ENCODE peak calls at places on chromosome 5, in eight cellular contexts. One of them, this sample, is unnamed.

GRCh38 chr5:113487411-113487778 is 858 bp downstream of the MCC start:
- DNase-seq in naive thymus-derived CD4-positive, alpha-beta T cell: peak
- DNase-seq in CD8-positive, alpha-beta T cell: no peak
- DNase-seq in transverse colon: no peak
- DNase-seq in testis: peak
- DNase-seq in tibial nerve: no peak
- DNase-seq in uterus: no peak
- DNase-seq in MM.1S: no peak
- DNase-seq in this sample: no peak

GRCh38 chr5:24381861-24382460 is 262.8 kb downstream of the CDH10 start:
- DNase-seq in naive thymus-derived CD4-positive, alpha-beta T cell: no peak
- DNase-seq in transverse colon: no peak
- DNase-seq in MM.1S: no peak
- DNase-seq in testis: no peak
- DNase-seq in uterus: no peak
- DNase-seq in tibial nerve: no peak
- DNase-seq in CD8-positive, alpha-beta T cell: no peak
- DNase-seq in this sample: no peak

GRCh38 chr5:104817127-104817526 is 1254.5 kb upstream of the NUDT12 start:
- DNase-seq in CD8-positive, alpha-beta T cell: no peak
- DNase-seq in MM.1S: no peak
- DNase-seq in naive thymus-derived CD4-positive, alpha-beta T cell: no peak
- DNase-seq in tibial nerve: no peak
- DNase-seq in testis: no peak
- DNase-seq in transverse colon: no peak
- DNase-seq in uterus: no peak
- DNase-seq in this sample: no peak

GRCh38 chr5:38551020-38552017 is 5.1 kb downstream of the LIFR start:
- DNase-seq in uterus: no peak
- DNase-seq in MM.1S: peak
- DNase-seq in CD8-positive, alpha-beta T cell: no peak
- DNase-seq in transverse colon: no peak
- DNase-seq in naive thymus-derived CD4-positive, alpha-beta T cell: no peak
- DNase-seq in tibial nerve: no peak
- DNase-seq in testis: peak
- DNase-seq in this sample: no peak

GRCh38 chr5:62043289-62044274 is 262.4 kb upstream of the KIF2A start:
- DNase-seq in naive thymus-derived CD4-positive, alpha-beta T cell: no peak
- DNase-seq in testis: no peak
- DNase-seq in transverse colon: no peak
- DNase-seq in CD8-positive, alpha-beta T cell: no peak
- DNase-seq in MM.1S: no peak
- DNase-seq in uterus: no peak
- DNase-seq in tibial nerve: no peak
- DNase-seq in this sample: no peak

GRCh38 chr5:71456362-71456743 is 902 bp downstream of the BDP1 start:
- DNase-seq in naive thymus-derived CD4-positive, alpha-beta T cell: no peak
- DNase-seq in testis: no peak
- DNase-seq in uterus: no peak
- DNase-seq in transverse colon: no peak
- DNase-seq in MM.1S: peak
- DNase-seq in tibial nerve: no peak
- DNase-seq in CD8-positive, alpha-beta T cell: no peak
- DNase-seq in this sample: no peak

GRCh38 chr5:33441241-33441844 is 578 bp downstream of the TARS1 start:
- DNase-seq in transverse colon: peak
- DNase-seq in MM.1S: peak
- DNase-seq in CD8-positive, alpha-beta T cell: peak
- DNase-seq in tibial nerve: no peak
- DNase-seq in testis: peak
- DNase-seq in uterus: no peak
- DNase-seq in naive thymus-derived CD4-positive, alpha-beta T cell: peak
- DNase-seq in this sample: no peak

GRCh38 chr5:140402258-140403074 is 833 bp downstream of the ANKHD1 start:
- DNase-seq in transverse colon: peak
- DNase-seq in CD8-positive, alpha-beta T cell: peak
- DNase-seq in MM.1S: peak
- DNase-seq in uterus: no peak
- DNase-seq in tibial nerve: no peak
- DNase-seq in testis: peak
- DNase-seq in naive thymus-derived CD4-positive, alpha-beta T cell: peak
- DNase-seq in this sample: peak

GRCh38 chr5:96692436-96692835 is 30.3 kb downstream of the CAST start:
- DNase-seq in uterus: no peak
- DNase-seq in transverse colon: no peak
- DNase-seq in testis: no peak
- DNase-seq in CD8-positive, alpha-beta T cell: no peak
- DNase-seq in naive thymus-derived CD4-positive, alpha-beta T cell: no peak
- DNase-seq in tibial nerve: no peak
- DNase-seq in MM.1S: no peak
- DNase-seq in this sample: no peak

GRCh38 chr5:54924487-54924886 is 60.9 kb downstream of the ESM1 start:
- DNase-seq in naive thymus-derived CD4-positive, alpha-beta T cell: no peak
- DNase-seq in MM.1S: no peak
- DNase-seq in tibial nerve: no peak
- DNase-seq in uterus: no peak
- DNase-seq in CD8-positive, alpha-beta T cell: no peak
- DNase-seq in testis: no peak
- DNase-seq in transverse colon: no peak
- DNase-seq in this sample: no peak

GRCh38 chr5:109961755-109962154 is 272.0 kb downstream of the MAN2A1 start:
- DNase-seq in tibial nerve: no peak
- DNase-seq in testis: no peak
- DNase-seq in transverse colon: no peak
- DNase-seq in uterus: no peak
- DNase-seq in naive thymus-derived CD4-positive, alpha-beta T cell: no peak
- DNase-seq in MM.1S: no peak
- DNase-seq in CD8-positive, alpha-beta T cell: no peak
- DNase-seq in this sample: no peak

GRCh38 chr5:52867809-52868208 is 80.1 kb downstream of the ITGA1 start:
- DNase-seq in transverse colon: no peak
- DNase-seq in uterus: no peak
- DNase-seq in CD8-positive, alpha-beta T cell: no peak
- DNase-seq in naive thymus-derived CD4-positive, alpha-beta T cell: no peak
- DNase-seq in tibial nerve: no peak
- DNase-seq in testis: no peak
- DNase-seq in MM.1S: no peak
- DNase-seq in this sample: no peak

GRCh38 chr5:132057498-132058255 is 2.8 kb upstream of the IL3 start:
- DNase-seq in testis: no peak
- DNase-seq in CD8-positive, alpha-beta T cell: no peak
- DNase-seq in uterus: peak
- DNase-seq in tibial nerve: no peak
- DNase-seq in transverse colon: peak
- DNase-seq in MM.1S: no peak
- DNase-seq in naive thymus-derived CD4-positive, alpha-beta T cell: no peak
- DNase-seq in this sample: no peak

GRCh38 chr5:82068723-82069122 is 96.9 kb downstream of the ATG10 start:
- DNase-seq in CD8-positive, alpha-beta T cell: no peak
- DNase-seq in testis: no peak
- DNase-seq in uterus: no peak
- DNase-seq in MM.1S: peak
- DNase-seq in tibial nerve: no peak
- DNase-seq in transverse colon: no peak
- DNase-seq in naive thymus-derived CD4-positive, alpha-beta T cell: peak
- DNase-seq in this sample: no peak

GRCh38 chr5:128084228-128085167 is 932 bp downstream of the SLC12A2 start:
- DNase-seq in transverse colon: peak
- DNase-seq in uterus: peak
- DNase-seq in naive thymus-derived CD4-positive, alpha-beta T cell: peak
- DNase-seq in testis: peak
- DNase-seq in tibial nerve: no peak
- DNase-seq in MM.1S: peak
- DNase-seq in CD8-positive, alpha-beta T cell: peak
- DNase-seq in this sample: no peak

GRCh38 chr5:152464048-152464447 is 59.0 kb upstream of the NMUR2 start:
- DNase-seq in naive thymus-derived CD4-positive, alpha-beta T cell: no peak
- DNase-seq in MM.1S: no peak
- DNase-seq in uterus: no peak
- DNase-seq in tibial nerve: no peak
- DNase-seq in CD8-positive, alpha-beta T cell: no peak
- DNase-seq in testis: no peak
- DNase-seq in transverse colon: no peak
- DNase-seq in this sample: no peak

GRCh38 chr5:79235222-79235577 is 731 bp upstream of the JMY start:
- DNase-seq in tibial nerve: no peak
- DNase-seq in MM.1S: peak
- DNase-seq in naive thymus-derived CD4-positive, alpha-beta T cell: no peak
- DNase-seq in transverse colon: no peak
- DNase-seq in CD8-positive, alpha-beta T cell: no peak
- DNase-seq in uterus: no peak
- DNase-seq in testis: no peak
- DNase-seq in this sample: no peak

GRCh38 chr5:5350101-5350500 is 72.4 kb upstream of the ICE1 start:
- DNase-seq in naive thymus-derived CD4-positive, alpha-beta T cell: no peak
- DNase-seq in uterus: no peak
- DNase-seq in MM.1S: no peak
- DNase-seq in tibial nerve: no peak
- DNase-seq in CD8-positive, alpha-beta T cell: no peak
- DNase-seq in testis: no peak
- DNase-seq in transverse colon: no peak
- DNase-seq in this sample: no peak

DNA sequence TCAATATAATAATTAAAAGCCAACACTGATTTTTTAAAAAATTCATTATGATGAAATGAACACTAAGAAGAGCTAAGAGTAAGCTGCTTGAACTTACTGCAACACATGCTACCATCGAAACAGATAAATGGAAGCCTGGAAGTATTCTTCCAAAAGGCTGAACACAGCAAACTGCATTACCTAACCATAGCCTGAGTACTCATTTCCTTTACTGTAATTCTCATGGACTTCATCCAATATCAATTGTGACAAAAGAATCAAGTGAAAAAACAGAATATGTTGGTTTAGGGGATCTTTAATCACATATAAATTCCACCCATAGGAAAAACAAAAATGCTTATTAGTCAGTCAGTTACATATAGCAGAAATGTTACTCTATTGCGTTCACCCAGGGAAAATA is 68.6 kb downstream of the DROSHA start:
- DNase-seq in MM.1S: no peak
- DNase-seq in tibial nerve: no peak
- DNase-seq in uterus: no peak
- DNase-seq in CD8-positive, alpha-beta T cell: no peak
- DNase-seq in naive thymus-derived CD4-positive, alpha-beta T cell: no peak
- DNase-seq in testis: no peak
- DNase-seq in transverse colon: no peak
- DNase-seq in this sample: no peak
- H3K27ac ChIP-seq in MM.1S: no peak
- H3K27ac ChIP-seq in tibial nerve: no peak
- H3K27ac ChIP-seq in uterus: no peak
- H3K27ac ChIP-seq in CD8-positive, alpha-beta T cell: no peak
- H3K27ac ChIP-seq in naive thymus-derived CD4-positive, alpha-beta T cell: no peak
- H3K27ac ChIP-seq in testis: no peak
- H3K27ac ChIP-seq in transverse colon: no peak
- H3K27ac ChIP-seq in this sample: no peak

DNA sequence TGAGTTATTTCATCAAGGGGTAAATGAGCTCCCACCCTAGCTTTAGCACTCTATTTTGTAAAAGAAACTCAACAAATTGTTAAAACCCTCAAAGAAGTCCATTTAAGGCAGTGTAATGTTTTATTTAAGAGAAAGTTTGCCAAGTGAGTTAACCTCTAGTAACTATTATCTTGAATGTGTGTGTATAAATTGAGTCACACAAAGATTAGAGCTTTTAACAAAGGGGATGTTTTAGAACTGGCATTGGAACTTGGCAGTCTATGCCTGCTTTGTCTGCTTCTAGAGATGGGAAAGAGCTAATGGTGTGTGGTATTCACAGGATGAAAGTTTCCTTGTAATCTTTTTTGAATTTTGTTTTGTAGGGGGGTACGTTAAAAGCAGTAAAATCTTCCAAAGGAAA is 33.2 kb downstream of the KDM3B start:
- DNase-seq in CD8-positive, alpha-beta T cell: no peak
- DNase-seq in naive thymus-derived CD4-positive, alpha-beta T cell: no peak
- DNase-seq in transverse colon: no peak
- DNase-seq in tibial nerve: no peak
- DNase-seq in testis: no peak
- DNase-seq in MM.1S: no peak
- DNase-seq in uterus: no peak
- DNase-seq in this sample: no peak
- H3K27ac ChIP-seq in CD8-positive, alpha-beta T cell: no peak
- H3K27ac ChIP-seq in naive thymus-derived CD4-positive, alpha-beta T cell: no peak
- H3K27ac ChIP-seq in transverse colon: no peak
- H3K27ac ChIP-seq in tibial nerve: no peak
- H3K27ac ChIP-seq in testis: no peak
- H3K27ac ChIP-seq in MM.1S: no peak
- H3K27ac ChIP-seq in uterus: no peak
- H3K27ac ChIP-seq in this sample: no peak

DNA sequence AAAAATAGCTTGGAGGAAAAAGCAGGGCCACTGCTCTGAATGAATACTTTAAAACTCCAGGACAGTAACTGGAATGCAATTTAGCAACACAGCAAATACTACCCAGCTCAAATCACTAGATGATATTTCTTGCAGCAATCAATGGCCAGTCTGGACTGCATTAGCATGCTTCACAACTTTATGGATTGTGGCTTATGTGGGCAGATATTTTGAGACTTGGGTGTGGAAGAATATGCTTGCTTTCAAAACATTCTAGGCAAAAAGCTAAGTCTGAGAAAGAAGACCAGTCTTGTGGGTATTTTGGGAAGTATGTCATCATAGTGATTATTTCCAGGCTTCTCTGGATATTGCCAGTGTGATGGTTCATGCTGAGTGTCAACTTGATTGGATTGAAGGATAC is 3.2 kb downstream of the RANBP3L start:
- DNase-seq in tibial nerve: no peak
- DNase-seq in transverse colon: no peak
- DNase-seq in uterus: no peak
- DNase-seq in testis: no peak
- DNase-seq in naive thymus-derived CD4-positive, alpha-beta T cell: no peak
- DNase-seq in CD8-positive, alpha-beta T cell: no peak
- DNase-seq in MM.1S: no peak
- DNase-seq in this sample: no peak
- H3K27ac ChIP-seq in tibial nerve: no peak
- H3K27ac ChIP-seq in transverse colon: no peak
- H3K27ac ChIP-seq in uterus: no peak
- H3K27ac ChIP-seq in testis: no peak
- H3K27ac ChIP-seq in naive thymus-derived CD4-positive, alpha-beta T cell: no peak
- H3K27ac ChIP-seq in CD8-positive, alpha-beta T cell: no peak
- H3K27ac ChIP-seq in MM.1S: no peak
- H3K27ac ChIP-seq in this sample: no peak

DNA sequence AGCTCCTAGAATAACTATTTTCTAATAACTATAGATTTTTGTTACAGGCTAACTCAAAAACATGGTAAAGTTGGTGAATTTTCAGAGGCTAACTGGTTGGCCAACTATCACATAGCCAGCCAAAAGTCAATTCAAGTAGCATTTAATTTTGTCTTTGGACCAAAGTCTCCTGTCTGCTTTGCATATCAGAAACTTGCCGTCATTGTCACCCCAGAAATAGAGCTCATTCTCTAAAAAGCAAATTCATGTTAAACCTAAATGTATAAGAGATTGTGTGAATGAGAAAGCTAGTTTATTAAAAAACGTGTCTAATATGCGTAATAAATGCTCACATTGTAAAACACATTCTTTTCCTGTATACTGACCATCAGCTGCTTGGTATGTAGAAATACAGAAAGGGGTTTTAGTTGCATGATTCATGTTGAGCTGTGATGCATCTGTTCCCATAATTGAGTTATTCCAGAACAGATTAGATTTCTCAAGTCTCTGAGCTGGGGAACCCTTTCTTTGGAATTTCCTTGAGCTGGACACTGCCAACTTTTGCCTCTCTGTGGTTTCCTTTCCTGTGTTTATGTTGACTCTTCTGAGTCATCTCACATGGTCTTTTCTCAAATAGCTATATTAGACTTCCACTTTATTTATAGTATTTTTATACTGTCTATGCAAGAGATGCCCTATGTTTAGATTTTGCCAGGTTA is 7.3 kb downstream of the SRFBP1 start:
- DNase-seq in uterus: no peak
- DNase-seq in CD8-positive, alpha-beta T cell: no peak
- DNase-seq in testis: no peak
- DNase-seq in naive thymus-derived CD4-positive, alpha-beta T cell: no peak
- DNase-seq in transverse colon: no peak
- DNase-seq in MM.1S: no peak
- DNase-seq in tibial nerve: no peak
- DNase-seq in this sample: no peak
- H3K27ac ChIP-seq in uterus: no peak
- H3K27ac ChIP-seq in CD8-positive, alpha-beta T cell: no peak
- H3K27ac ChIP-seq in testis: no peak
- H3K27ac ChIP-seq in naive thymus-derived CD4-positive, alpha-beta T cell: no peak
- H3K27ac ChIP-seq in transverse colon: peak
- H3K27ac ChIP-seq in MM.1S: no peak
- H3K27ac ChIP-seq in tibial nerve: no peak
- H3K27ac ChIP-seq in this sample: no peak

This sample was measured in caudate nucleus.